ENCODE peak calls at places on chromosomes 13 and 19, in four cellular contexts. E is T-cell, O is OCI-LY7, C is kidney. W is an unnamed sample.

GRCh38 chr19:7979011-7979410 is 26.4 kb downstream of the ELAVL1 start:
- DNase-seq in E (no peak), O (no peak), C (peak; percentile 59), W (no peak)

GRCh38 chr13:42612021-42612765 is 38.2 kb downstream of the TNFSF11 start:
- DNase-seq in E (no peak), O (peak; percentile 13), C (no peak), W (no peak)

GRCh38 chr13:51635137-51635878 is 51.0 kb downstream of the WDFY2 start:
- DNase-seq in E (no peak), O (no peak), C (no peak), W (no peak)

GRCh38 chr19:23415034-23415433 is 19.8 kb upstream of the ZNF91 start:
- DNase-seq in E (no peak), O (no peak), C (no peak), W (no peak)

GRCh38 chr13:108437496-108437895 is 168.0 kb downstream of the TNFSF13B start:
- DNase-seq in E (no peak), O (no peak), C (no peak), W (no peak)

GRCh38 chr13:23356368-23356767 is 77.1 kb downstream of the SACS start:
- DNase-seq in E (no peak), O (no peak), C (no peak), W (no peak)

GRCh38 chr19:51282335-51282734 is 29.1 kb upstream of the IGLON5 start:
- DNase-seq in E (no peak), O (no peak), C (no peak), W (no peak)

GRCh38 chr13:73767747-73768315 is 366.4 kb downstream of the KLF12 start:
- DNase-seq in E (peak; percentile 36), O (peak; percentile 37), C (no peak), W (peak; percentile 37)

GRCh38 chr19:36257512-36257876 is 42.6 kb downstream of the ZNF146 start:
- DNase-seq in E (no peak), O (no peak), C (peak; percentile 66), W (no peak)